ENCODE peak calls at places on chromosomes 4 and X, in six cellular contexts. X is H1, F is GM12891, H is HepG2, Z is K562, E is GM12878. J is an unnamed sample.

GRCh38 chrX:36434521-36434920 is 515.0 kb downstream of the CFAP47 start:
- DNase-seq in X (no peak), H (no peak), Z (no peak), E (no peak), F (no peak), J (no peak)

GRCh38 chr4:122814426-122814825 is 12.2 kb upstream of the FGF2 start:
- DNase-seq in E (peak), X (no peak), Z (no peak), H (no peak), F (no peak), J (no peak)

GRCh38 chrX:77961063-77961462 is 8.4 kb downstream of the PGAM4 start:
- DNase-seq in Z (no peak), E (no peak), H (no peak), F (no peak), X (no peak), J (no peak)

GRCh38 chrX:2430265-2430825 is 70.4 kb downstream of the DHRSX start:
- DNase-seq in F (no peak), E (no peak), X (no peak), Z (no peak), H (no peak), J (no peak)

GRCh38 chrX:116961872-116962582 is 499.3 kb upstream of the CT83 start:
- DNase-seq in X (no peak), H (peak), Z (no peak), E (no peak), F (no peak), J (no peak)

GRCh38 chr4:52110171-52110570 is 59.1 kb downstream of the SPATA18 start:
- DNase-seq in Z (no peak), F (no peak), X (no peak), E (no peak), H (no peak), J (no peak)

GRCh38 chrX:37599735-37600134 is 28.3 kb downstream of the LANCL3 start:
- DNase-seq in Z (no peak), F (no peak), H (no peak), E (no peak), X (no peak), J (no peak)

GRCh38 chr4:41160010-41160789 is 54.1 kb downstream of the APBB2 start:
- DNase-seq in Z (no peak), H (no peak), F (no peak), X (peak), E (no peak), J (no peak)

GRCh38 chr4:187302456-187302855 is 578.8 kb upstream of the FAT1 start:
- DNase-seq in E (no peak), Z (no peak), X (no peak), F (no peak), H (no peak), J (no peak)

GRCh38 chrX:130053236-130053635 is 57.1 kb downstream of the ELF4 start:
- DNase-seq in F (no peak), H (no peak), E (no peak), X (no peak), Z (no peak), J (no peak)

GRCh38 chrX:119502727-119503483 is 34.7 kb downstream of the SLC25A5 start:
- DNase-seq in Z (no peak), F (no peak), X (no peak), E (no peak), H (peak), J (no peak)

GRCh38 chr4:7985891-7986441 is 46.3 kb upstream of the AFAP1 start:
- DNase-seq in H (peak), X (no peak), F (no peak), E (no peak), Z (no peak), J (no peak)

GRCh38 chrX:102950908-102951866 is 14.1 kb downstream of the RAB40AL start:
- DNase-seq in Z (peak), F (no peak), X (peak), H (peak), E (no peak), J (no peak)

GRCh38 chr4:102449751-102450352 is 51.3 kb upstream of the NFKB1 start:
- DNase-seq in Z (peak), E (peak), H (peak), X (no peak), F (peak), J (no peak)

GRCh38 chr4:15536552-15537499 is 67.1 kb downstream of the CC2D2A start:
- DNase-seq in E (no peak), F (no peak), X (no peak), Z (no peak), H (no peak), J (no peak)

GRCh38 chr4:105710012-105710600 is 1.5 kb downstream of the GSTCD start:
- DNase-seq in H (no peak), X (no peak), E (no peak), F (no peak), Z (no peak), J (no peak)

GRCh38 chr4:15233626-15234025 is 194.2 kb upstream of the C1QTNF7 start:
- DNase-seq in X (no peak), Z (no peak), F (no peak), H (no peak), E (no peak), J (no peak)

GRCh38 chr4:177107288-177107901 is 202.3 kb upstream of the NEIL3 start:
- DNase-seq in X (no peak), F (no peak), Z (no peak), E (no peak), H (no peak), J (no peak)

GRCh38 chr4:48698029-48698901 is 81.8 kb downstream of the FRYL start:
- DNase-seq in X (no peak), Z (peak), F (no peak), E (no peak), H (peak), J (no peak)

DNA sequence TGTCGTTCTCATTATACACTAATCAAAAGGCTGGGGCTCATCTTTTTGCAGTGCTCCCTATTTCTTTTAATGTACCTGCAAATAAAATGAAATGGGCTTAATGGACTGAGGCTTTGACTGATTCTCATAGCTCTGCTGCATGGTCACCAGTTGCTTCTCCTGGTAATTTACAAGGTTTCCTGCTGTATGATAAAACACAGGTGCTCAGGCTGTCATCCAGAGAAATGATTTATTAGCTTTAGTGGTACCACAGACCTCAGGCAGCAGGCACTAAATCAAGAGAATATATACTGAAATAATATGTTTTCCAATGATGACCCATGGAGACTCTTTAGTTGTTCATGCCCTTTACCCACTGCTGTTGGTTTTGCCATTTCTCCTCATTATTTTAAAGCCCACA is 137.7 kb downstream of the C4orf33 start:
- DNase-seq in H (no peak), X (no peak), F (no peak), Z (no peak), E (no peak), J (no peak)
- TF ChIP-seq TAF1 in H (no peak), X (no peak), F (no peak), Z (no peak), E (no peak), J (no peak)

DNA sequence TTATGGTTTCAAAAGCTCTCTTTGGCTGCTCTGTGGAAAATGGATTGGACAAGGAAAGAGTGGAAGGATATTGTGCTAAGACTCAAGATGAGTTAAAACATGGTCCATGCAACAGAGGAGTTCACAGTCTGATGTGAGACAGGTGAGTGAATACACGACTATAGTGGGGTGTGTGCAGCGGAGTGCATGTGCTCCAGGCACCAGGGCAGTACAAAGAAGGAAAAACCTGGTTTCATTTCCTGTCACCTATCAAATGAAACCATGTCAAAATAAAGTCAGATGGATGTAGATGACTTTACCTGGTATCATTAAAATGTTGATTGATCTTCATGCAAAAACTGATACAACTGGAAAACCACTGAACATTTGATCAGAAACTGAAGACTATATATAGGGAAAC is 241.0 kb upstream of the RASGEF1B start:
- DNase-seq in X (no peak), Z (no peak), E (no peak), F (no peak), H (no peak), J (no peak)
- TF ChIP-seq POLR2A in X (no peak), Z (no peak), E (no peak), F (no peak), H (no peak), J (no peak)

GRCh38 chr4:92261256-92261655 is 42.5 kb upstream of the GRID2 start:
- DNase-seq in E (no peak), F (no peak), X (no peak), H (no peak), Z (no peak), J (no peak)
- TF ChIP-seq POLR2AphosphoS5 in E (no peak), F (no peak), X (peak), H (no peak), Z (no peak), J (no peak)

GRCh38 chr4:77175201-77175610 is 18.2 kb downstream of the CCNG2 start:
- DNase-seq in H (no peak), F (no peak), E (no peak), Z (no peak), X (peak), J (no peak)

GRCh38 chr4:77169496-77169895 is 12.5 kb downstream of the CCNG2 start:
- DNase-seq in X (no peak), F (no peak), Z (no peak), E (no peak), H (no peak), J (no peak)

GRCh38 chr4:77174426-77174825 is 17.4 kb downstream of the CCNG2 start:
- DNase-seq in Z (no peak), E (no peak), F (no peak), X (no peak), H (no peak), J (no peak)

GRCh38 chr4:77170926-77171325 is 13.9 kb downstream of the CCNG2 start:
- DNase-seq in H (no peak), Z (no peak), E (no peak), F (no peak), X (no peak), J (no peak)

DNA sequence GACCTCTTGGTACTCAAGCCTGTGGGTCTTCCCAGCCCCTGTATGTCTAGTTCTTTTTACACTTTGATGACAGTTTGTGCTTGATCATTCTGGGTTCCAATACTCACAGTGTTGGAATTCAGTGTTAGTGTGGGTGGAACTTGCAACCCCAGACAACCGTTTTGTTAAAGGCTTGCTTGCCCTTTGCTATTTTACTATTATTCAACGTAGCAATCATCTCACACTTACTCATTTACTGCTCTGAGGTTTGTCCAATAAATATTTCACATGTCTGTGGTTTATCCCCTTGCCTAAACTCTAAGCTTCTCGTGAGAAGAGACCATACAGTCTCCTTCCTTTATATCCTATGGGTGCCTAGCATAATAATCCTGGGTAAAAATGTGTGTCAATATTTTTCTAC is 15.3 kb downstream of the CCNG2 start:
- DNase-seq in Z (no peak), E (no peak), H (no peak), F (no peak), X (no peak), J (no peak)
- TF ChIP-seq TAF1 in Z (no peak), E (no peak), H (no peak), F (no peak), X (no peak), J (no peak)

DNA sequence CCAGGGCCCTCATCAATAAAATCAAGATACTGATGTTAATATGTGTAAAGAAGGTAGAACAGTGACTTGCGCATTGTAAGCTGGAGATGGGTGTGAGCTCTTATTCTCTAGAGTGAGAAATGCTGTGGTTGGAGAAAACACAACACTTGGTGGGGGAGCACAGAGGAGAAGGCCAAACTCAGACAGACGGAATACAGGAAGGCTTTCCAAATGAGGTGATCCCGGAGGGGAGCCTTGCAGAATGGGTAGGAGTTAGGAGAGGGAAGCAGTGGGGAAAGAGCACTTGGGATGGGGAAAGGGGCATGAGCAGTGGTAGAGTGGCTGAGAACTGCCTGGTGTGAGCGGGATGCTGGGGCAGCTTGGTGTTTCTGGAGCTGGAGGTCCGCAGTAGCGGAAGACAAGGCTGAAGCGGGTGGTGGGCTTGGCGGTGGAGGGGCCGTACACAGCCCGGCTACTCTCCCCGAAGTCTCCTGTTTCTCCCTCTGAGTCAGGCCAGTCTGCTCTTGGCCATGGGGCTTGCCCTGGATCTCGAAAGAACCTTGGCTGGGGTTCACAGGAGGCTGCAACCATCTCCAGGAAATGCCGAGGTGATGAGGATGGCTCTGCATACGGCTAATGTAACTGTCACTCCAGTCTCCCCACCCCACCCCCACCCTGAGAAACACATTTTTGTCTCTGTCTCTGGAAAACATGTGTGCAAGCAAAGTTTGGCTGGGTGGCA is 11.3 kb upstream of the PLAC1 start:
- DNase-seq in E (no peak), X (no peak), Z (no peak), F (no peak), H (no peak), J (no peak)
- TF ChIP-seq POLR2A in E (no peak), X (no peak), Z (no peak), F (no peak), H (no peak), J (no peak)

DNA sequence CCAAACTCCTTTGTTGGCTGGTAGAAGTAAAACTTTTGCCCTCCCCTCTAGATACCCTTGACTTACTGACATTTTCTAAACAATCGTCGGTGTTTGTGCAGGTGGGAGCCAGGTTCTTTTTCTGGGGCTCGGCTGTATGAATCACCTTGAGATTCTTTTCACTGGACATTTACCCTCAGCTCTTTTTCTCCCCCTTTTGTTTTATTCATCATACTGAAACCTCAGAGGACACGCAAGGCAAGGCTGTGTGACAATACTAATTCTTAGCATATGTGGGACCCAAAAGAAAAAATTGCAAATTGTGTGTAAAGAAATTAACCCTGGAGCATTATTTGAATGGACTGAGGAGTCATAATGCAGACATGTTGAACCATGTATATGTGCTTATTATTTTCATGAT is 194.0 kb downstream of the PCDH19 start:
- DNase-seq in Z (no peak), F (no peak), H (no peak), E (no peak), X (no peak), J (no peak)
- TF ChIP-seq POLR2AphosphoS5 in Z (no peak), F (no peak), H (no peak), E (no peak), X (no peak), J (no peak)

J was measured in GM12892.